ENCODE peak calls at places on chromosomes 5 and 9, in five cellular contexts. E is stimulated activated effector memory CD8-positive, alpha-beta T cell treated with anti-CD3 and anti-CD28 coated beads, Interleukin-12 subunit alpha, Interleukin-12 subunit beta, amount 100 ng/mL, for 72 hours; J is EL; W is LHCN-M2; U is NCI-H1092. M is an unnamed sample.

GRCh38 chr5:38653389-38653788 is 96.9 kb upstream of the LIFR start:
- DNase-seq in J (no peak), W (no peak), U (no peak), E (no peak), M (no peak)

GRCh38 chr9:124341455-124342170 is 73.6 kb downstream of the PSMB7 start:
- DNase-seq in J (no peak), W (no peak), U (no peak), E (no peak), M (no peak)

GRCh38 chr5:139394123-139394653 is 716 bp downstream of the PROB1 start:
- DNase-seq in J (peak), W (no peak), U (no peak), E (peak), M (peak)

GRCh38 chr9:75482566-75482965 is 394.3 kb downstream of the OSTF1 start:
- DNase-seq in U (no peak), J (no peak), W (no peak), E (no peak), M (no peak)

GRCh38 chr9:34742710-34743109 is 32.8 kb upstream of the CCL21 start:
- DNase-seq in J (no peak), W (no peak), E (no peak), U (no peak), M (no peak)

GRCh38 chr9:95060916-95061315 is 256.6 kb downstream of the FANCC start:
- DNase-seq in E (no peak), U (no peak), W (no peak), J (no peak), M (no peak)

GRCh38 chr5:165617491-165617890 is 2112.1 kb downstream of the MAT2B start:
- DNase-seq in U (no peak), E (no peak), J (no peak), W (no peak), M (no peak)

GRCh38 chr9:17578911-17579793 is at the start of gene SH3GL2:
- DNase-seq in J (peak), U (peak), W (no peak), E (no peak), M (peak)

GRCh38 chr5:69166686-69167487 is at the start of gene CCNB1:
- DNase-seq in J (peak), W (peak), U (peak), E (peak), M (peak)

GRCh38 chr5:154607746-154608145 is 129.7 kb upstream of the HAND1 start:
- DNase-seq in J (no peak), E (no peak), W (no peak), U (no peak), M (no peak)

GRCh38 chr5:40812125-40812524 is 14.0 kb upstream of the PRKAA1 start:
- DNase-seq in E (no peak), W (no peak), U (no peak), J (no peak), M (no peak)

GRCh38 chr5:59522201-59522831 is 371.2 kb downstream of the PDE4D start:
- DNase-seq in J (no peak), E (no peak), U (no peak), W (no peak), M (no peak)

GRCh38 chr9:79176298-79176697 is 395.5 kb upstream of the TLE4 start:
- DNase-seq in E (no peak), W (no peak), U (no peak), J (no peak), M (no peak)

GRCh38 chr9:79107911-79108676 is 463.7 kb upstream of the TLE4 start:
- DNase-seq in W (no peak), E (no peak), U (no peak), J (no peak), M (no peak)

GRCh38 chr9:71121275-71122168 is at the start of gene TRPM3:
- DNase-seq in E (no peak), U (no peak), W (no peak), J (no peak), M (no peak)

GRCh38 chr9:98999152-98999525 is 55.4 kb downstream of the COL15A1 start:
- DNase-seq in U (no peak), E (no peak), W (no peak), J (no peak), M (no peak)

GRCh38 chr5:179259731-179260323 is 85.4 kb downstream of the ADAMTS2 start:
- DNase-seq in U (no peak), E (no peak), W (no peak), J (no peak), M (no peak)

GRCh38 chr5:73236541-73237128 is 63.6 kb downstream of the TMEM174 start:
- DNase-seq in W (peak), J (no peak), E (no peak), U (no peak), M (no peak)

GRCh38 chr5:171418982-171419662 is at the start of gene FGF18:
- DNase-seq in W (peak), U (no peak), J (peak), E (peak), M (peak)

GRCh38 chr9:14173730-14174129 is 140.2 kb downstream of the NFIB start:
- DNase-seq in W (no peak), U (no peak), E (no peak), J (no peak), M (no peak)

GRCh38 chr5:169716287-169716686 is 79.2 kb downstream of the DOCK2 start:
- DNase-seq in J (peak), U (no peak), W (peak), E (no peak), M (no peak)

GRCh38 chr5:120765189-120765588 is 301.1 kb downstream of the PRR16 start:
- DNase-seq in J (no peak), E (no peak), U (no peak), W (peak), M (no peak)

GRCh38 chr9:88024896-88025295 is 50.6 kb upstream of the CDK20 start:
- DNase-seq in J (no peak), U (no peak), E (no peak), W (no peak), M (no peak)

GRCh38 chr5:65914644-65915196 is 11.7 kb upstream of the ERBIN start:
- DNase-seq in E (no peak), U (no peak), W (no peak), J (no peak), M (no peak)

GRCh38 chr9:76525196-76525595 is 66.2 kb downstream of the GCNT1 start:
- DNase-seq in E (no peak), U (no peak), W (no peak), J (no peak), M (no peak)

GRCh38 chr9:89837911-89838310 is 233.1 kb downstream of the GADD45G start:
- DNase-seq in U (no peak), E (no peak), W (no peak), J (no peak), M (no peak)

GRCh38 chr5:61048534-61048933 is 103.5 kb downstream of the NDUFAF2 start:
- DNase-seq in J (peak), E (no peak), W (peak), U (no peak), M (no peak)

GRCh38 chr9:17216011-17216410 is 81.2 kb downstream of the CNTLN start:
- DNase-seq in U (no peak), W (peak), J (peak), E (no peak), M (no peak)

GRCh38 chr5:57302643-57303042 is 128.8 kb downstream of the GPBP1 start:
- DNase-seq in U (no peak), W (peak), E (no peak), J (peak), M (no peak)

GRCh38 chr5:151086905-151087360 is 6.1 kb upstream of the TNIP1 start:
- DNase-seq in J (no peak), E (peak), W (peak), U (no peak), M (no peak)

GRCh38 chr9:17134396-17134842 is 421 bp upstream of the CNTLN start:
- DNase-seq in W (peak), E (no peak), U (no peak), J (no peak), M (no peak)

GRCh38 chr5:58466939-58467338 is 7.1 kb upstream of the PLK2 start:
- DNase-seq in W (no peak), E (no peak), U (no peak), J (peak), M (no peak)

GRCh38 chr5:97666767-97667166 is 483.7 kb upstream of the RIOK2 start:
- DNase-seq in E (no peak), J (no peak), W (peak), U (no peak), M (no peak)

GRCh38 chr5:18220631-18221030 is 586.4 kb downstream of the TAF11L14 start:
- DNase-seq in U (no peak), W (no peak), E (no peak), J (no peak), M (no peak)

GRCh38 chr5:158383485-158383884 is 524.5 kb upstream of the CLINT1 start:
- DNase-seq in E (no peak), J (no peak), W (no peak), U (no peak), M (no peak)

GRCh38 chr5:9452181-9452580 is 93.7 kb downstream of the SEMA5A start:
- DNase-seq in W (no peak), J (no peak), E (no peak), U (no peak), M (no peak)

GRCh38 chr5:119301947-119302346 is 53.9 kb upstream of the TNFAIP8 start:
- DNase-seq in J (no peak), W (no peak), U (no peak), E (no peak), M (no peak)

GRCh38 chr9:114004221-114004716 is 73.8 kb downstream of the AMBP start:
- DNase-seq in J (no peak), E (peak), W (no peak), U (no peak), M (no peak)